ENCODE peak calls at places on chromosomes 13 and 19, in six cellular contexts. Q, W, B, A, Y and I are unnamed samples.

GRCh38 chr19:41957161-41957837 is 1.8 kb downstream of the RABAC1 start:
- DNase-seq in W (no peak), Q (no peak), Y (no peak), A (no peak), B (no peak), I (no peak)

GRCh38 chr19:41156207-41156606 is 36.8 kb upstream of the CYP2S1 start:
- DNase-seq in A (no peak), Q (no peak), W (peak; percentile 11), B (no peak), Y (no peak), I (no peak)

GRCh38 chr13:48496796-48497195 is 36.1 kb downstream of the RCBTB2 start:
- DNase-seq in W (no peak), B (no peak), Y (no peak), A (peak; percentile 30), Q (no peak), I (no peak)

GRCh38 chr13:66635526-66635925 is 594.6 kb downstream of the PCDH9 start:
- DNase-seq in W (peak; percentile 69), Q (peak; percentile 68), A (no peak), B (no peak), Y (no peak), I (no peak)

GRCh38 chr13:74250738-74251190 is 116.6 kb upstream of the KLF12 start:
- DNase-seq in Y (no peak), W (peak; percentile 50), B (no peak), A (no peak), Q (no peak), I (no peak)

GRCh38 chr13:32733685-32734084 is 147.4 kb downstream of the PDS5B start:
- DNase-seq in Q (no peak), Y (no peak), A (no peak), W (no peak), B (no peak), I (no peak)

GRCh38 chr19:48025480-48025879 is 18.4 kb downstream of the CABP5 start:
- DNase-seq in W (no peak), Y (no peak), A (no peak), B (no peak), Q (no peak), I (no peak)

GRCh38 chr13:58619396-58620113 is 988.0 kb downstream of the PCDH17 start:
- DNase-seq in B (no peak), Q (no peak), W (no peak), Y (no peak), A (no peak), I (no peak)

GRCh38 chr19:46764817-46765291 is 18.6 kb upstream of the STRN4 start:
- DNase-seq in A (no peak), Q (no peak), B (no peak), W (no peak), Y (no peak), I (no peak)

GRCh38 chr19:11296264-11296663 is 304 bp downstream of the TSPAN16 start:
- DNase-seq in A (no peak), Q (no peak), W (no peak), Y (no peak), B (peak; percentile 59), I (no peak)

GRCh38 chr19:17473041-17473440 is 2.7 kb downstream of the SLC27A1 start:
- DNase-seq in B (no peak), W (peak; percentile 58), A (no peak), Y (no peak), Q (peak; percentile 57), I (no peak)

GRCh38 chr13:40563350-40564125 is 102.9 kb downstream of the FOXO1 start:
- DNase-seq in B (no peak), Y (peak; percentile 35), Q (no peak), W (no peak), A (no peak), I (no peak)

GRCh38 chr19:2495130-2495641 is 19.3 kb downstream of the GADD45B start:
- DNase-seq in W (peak; percentile 71), A (no peak), Q (no peak), Y (peak; percentile 91), B (peak; percentile 66), I (no peak)

GRCh38 chr13:44364601-44365000 is 9.0 kb upstream of the SERP2 start:
- DNase-seq in Q (no peak), W (peak; percentile 91), Y (no peak), A (no peak), B (no peak), I (no peak)

GRCh38 chr13:51804295-51805172 is 571 bp upstream of the DHRS12 start:
- DNase-seq in Q (no peak), W (no peak), Y (no peak), B (peak; percentile 61), A (no peak), I (no peak)

GRCh38 chr19:10043286-10043927 is 30.1 kb downstream of the RDH8 start:
- DNase-seq in Y (peak; percentile 49), W (peak; percentile 23), B (no peak), Q (no peak), A (no peak), I (no peak)

GRCh38 chr19:19406878-19407639 is 1.6 kb downstream of the GATAD2A start:
- DNase-seq in B (no peak), Q (no peak), W (peak; percentile 61), Y (no peak), A (peak; percentile 37), I (peak; percentile 60)
- H3K27ac ChIP-seq in B (no peak overlapping the region), Q (peak overlapping the region; percentile 23), W (peak overlapping the region; percentile 54), Y (peak overlapping the region; percentile 82), A (peak overlapping the region; percentile 75), I (peak overlapping the region; percentile 32)

GRCh38 chr13:108959254-108959653 is 329.8 kb downstream of the MYO16 start:
- DNase-seq in Q (no peak), Y (no peak), B (no peak), A (no peak), W (no peak), I (no peak)

GRCh38 chr13:108955741-108956140 is 326.3 kb downstream of the MYO16 start:
- DNase-seq in Y (no peak), B (no peak), A (no peak), W (no peak), Q (no peak), I (no peak)

GRCh38 chr13:108960006-108960405 is 330.6 kb downstream of the MYO16 start:
- DNase-seq in W (no peak), Y (no peak), B (no peak), Q (no peak), A (no peak), I (no peak)

GRCh38 chr13:108957369-108958012 is 328.1 kb downstream of the MYO16 start:
- DNase-seq in Q (peak; percentile 55), W (peak; percentile 80), Y (no peak), B (peak; percentile 24), A (no peak), I (no peak)

GRCh38 chr13:108958013-108958376 is 328.6 kb downstream of the MYO16 start:
- DNase-seq in W (no peak), A (no peak), B (no peak), Q (no peak), Y (no peak), I (no peak)
- H3K27ac ChIP-seq in W (peak overlapping the region; percentile 33), A (no peak overlapping the region), B (no peak overlapping the region), Q (peak overlapping the region; percentile 43), Y (no peak overlapping the region), I (no peak overlapping the region)

GRCh38 chr13:93746589-93746988 is 520.0 kb downstream of the GPC6 start:
- DNase-seq in Y (no peak), Q (no peak), A (no peak), W (no peak), B (no peak), I (no peak)
- H3K27ac ChIP-seq in Y (no peak overlapping the region), Q (no peak overlapping the region), A (no peak overlapping the region), W (no peak overlapping the region), B (no peak overlapping the region), I (no peak overlapping the region)

GRCh38 chr19:6236310-6237291 is 43.2 kb downstream of the MLLT1 start:
- DNase-seq in Y (no peak), B (no peak), A (no peak), Q (no peak), W (peak; percentile 92), I (no peak)
- H3K27ac ChIP-seq in Y (peak overlapping the region; percentile 51), B (peak overlapping the region; percentile 26), A (no peak overlapping the region), Q (no peak overlapping the region), W (no peak overlapping the region), I (no peak overlapping the region)

DNA sequence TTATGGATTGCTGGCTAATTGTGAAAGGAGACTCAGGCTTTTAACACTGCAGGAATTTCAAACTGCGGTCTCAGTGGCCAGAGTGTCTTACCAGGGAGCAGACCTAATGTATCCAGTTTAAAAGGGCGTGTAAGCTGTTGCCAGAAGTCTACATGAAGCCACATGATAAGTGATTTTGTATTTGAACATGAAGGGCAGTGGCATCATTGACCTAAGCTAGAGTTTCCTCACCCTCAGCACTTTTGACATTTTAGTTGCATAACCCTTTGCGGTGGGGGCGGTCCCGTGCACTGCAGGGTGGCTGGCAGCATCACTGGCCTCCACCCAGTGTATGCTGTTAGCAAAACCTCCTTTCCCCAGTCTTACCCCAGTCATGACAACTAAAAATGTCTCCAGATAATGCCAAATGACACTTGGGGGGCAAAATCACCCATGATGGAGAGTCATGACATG is 23.7 kb upstream of the GPR18 start:
- DNase-seq in B (no peak), Y (no peak), W (no peak), Q (no peak), A (peak; percentile 67), I (peak; percentile 65)
- H3K27ac ChIP-seq in B (no peak overlapping the region), Y (no peak overlapping the region), W (no peak overlapping the region), Q (no peak overlapping the region), A (peak overlapping the region; percentile 66), I (peak overlapping the region; percentile 53)

GRCh38 chr19:12757544-12758274 is 6.1 kb downstream of the BEST2 start:
- DNase-seq in A (peak; percentile 54), Y (peak; percentile 76), Q (no peak), W (peak; percentile 90), B (peak; percentile 49), I (peak; percentile 35)
- H3K27ac ChIP-seq in A (no peak overlapping the region), Y (no peak overlapping the region), Q (no peak overlapping the region), W (no peak overlapping the region), B (no peak overlapping the region), I (no peak overlapping the region)

GRCh38 chr13:107233541-107233940 is 665.6 kb upstream of the ARGLU1 start:
- DNase-seq in W (no peak), A (no peak), B (no peak), Q (no peak), Y (no peak), I (no peak)

GRCh38 chr13:107234315-107234714 is 666.4 kb upstream of the ARGLU1 start:
- DNase-seq in A (no peak), B (no peak), W (no peak), Q (no peak), Y (peak; percentile 7), I (no peak)

GRCh38 chr13:107231941-107232340 is 664.0 kb upstream of the ARGLU1 start:
- DNase-seq in Q (no peak), W (no peak), A (no peak), B (no peak), Y (no peak), I (no peak)
- H3K27ac ChIP-seq in Q (no peak overlapping the region), W (no peak overlapping the region), A (no peak overlapping the region), B (no peak overlapping the region), Y (no peak overlapping the region), I (no peak overlapping the region)

DNA sequence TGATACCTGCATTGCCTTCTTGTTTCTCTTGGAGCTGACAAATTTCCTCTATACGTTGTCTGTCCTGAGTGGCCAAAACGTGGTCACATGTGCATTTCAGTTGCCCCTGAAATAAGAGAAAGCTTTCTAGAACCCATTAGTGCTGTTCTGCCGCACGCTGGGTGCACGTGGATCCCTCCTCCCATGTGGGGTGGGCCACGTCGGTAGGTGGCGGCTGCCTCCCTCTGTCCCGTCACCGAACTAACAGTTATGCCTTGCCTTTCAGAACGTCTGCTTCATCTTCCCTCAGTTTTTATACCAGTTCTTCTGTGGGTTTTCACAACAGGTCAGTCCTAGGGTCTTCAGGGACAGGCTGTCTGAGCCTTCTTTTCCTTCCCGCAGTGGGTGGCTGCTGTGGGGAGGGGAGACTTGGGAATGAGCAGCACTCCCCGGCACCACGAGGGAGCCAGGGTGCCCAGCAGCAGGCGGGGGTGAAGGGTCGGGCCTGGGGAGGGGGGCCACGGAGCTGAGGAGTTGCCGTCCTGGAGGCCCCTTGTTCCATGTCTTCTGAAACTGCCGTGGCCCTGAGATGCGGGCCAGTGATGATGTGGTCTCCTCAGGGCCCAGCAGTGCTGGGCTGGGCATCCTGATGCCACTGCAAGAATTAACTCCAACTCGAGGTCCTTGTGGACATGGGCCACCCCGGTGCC is 109.7 kb upstream of the MCF2L start:
- DNase-seq in Y (no peak), Q (no peak), A (no peak), B (no peak), W (no peak), I (no peak)
- H3K27ac ChIP-seq in Y (no peak overlapping the region), Q (no peak overlapping the region), A (no peak overlapping the region), B (no peak overlapping the region), W (no peak overlapping the region), I (no peak overlapping the region)